ENCODE peak calls at places on chromosomes 7 and 10, in ten cellular contexts. J is CD8-positive, alpha-beta T cell; C is vagina; X is left ventricle myocardium inferior; Z is gastrocnemius medialis; U is fibroblast of pulmonary artery; P is upper lobe of left lung; Y is epithelial cell of esophagus; I is mesendoderm; F is dorsolateral prefrontal cortex. W is an unnamed sample.
A peak's percentile ranks its signal among the peaks of the same experiment; 100 is the strongest.

GRCh38 chr10:77889277-77889903 is 37.2 kb downstream of the DLG5 start:
- DNase-seq in J (no peak), Z (peak; percentile 71), P (no peak), F (peak; percentile 60), Y (peak; percentile 61), U (no peak), I (peak; percentile 95), X (no peak), C (no peak), W (no peak)

GRCh38 chr10:129960493-129961273 is 3.4 kb downstream of the EBF3 start:
- DNase-seq in F (no peak), U (no peak), J (no peak), P (no peak), X (no peak), Z (no peak), Y (no peak), I (no peak), C (no peak), W (no peak)

GRCh38 chr7:151987748-151988529 is 31.7 kb downstream of the GALNTL5 start:
- DNase-seq in X (peak; percentile 35), J (no peak), I (peak; percentile 85), Z (no peak), U (peak; percentile 61), C (no peak), P (no peak), F (peak; percentile 59), Y (peak; percentile 18), W (no peak)

GRCh38 chr10:86267286-86268195 is 99.1 kb downstream of the GRID1 start:
- DNase-seq in Y (no peak), F (peak; percentile 37), Z (no peak), I (peak; percentile 36), U (no peak), P (peak; percentile 26), X (no peak), C (no peak), J (no peak), W (peak; percentile 42)

GRCh38 chr7:69395072-69395714 is 203.1 kb upstream of the AUTS2 start:
- DNase-seq in Z (no peak), C (no peak), I (peak; percentile 88), Y (no peak), J (no peak), F (no peak), X (no peak), U (peak; percentile 43), P (no peak), W (no peak)

GRCh38 chr10:60963441-60964256 is 19.7 kb upstream of the RHOBTB1 start:
- DNase-seq in Y (peak; percentile 70), C (no peak), P (no peak), F (no peak), Z (no peak), I (peak; percentile 39), J (no peak), U (peak; percentile 82), X (no peak), W (peak; percentile 83)

GRCh38 chr10:86258940-86259339 is 107.7 kb downstream of the GRID1 start:
- DNase-seq in P (no peak), Y (no peak), J (no peak), I (no peak), F (peak; percentile 33), U (no peak), X (no peak), Z (no peak), C (peak; percentile 25), W (no peak)

GRCh38 chr7:5635461-5636445 is 145.7 kb downstream of the RNF216 start:
- DNase-seq in J (no peak), P (no peak), U (no peak), I (no peak), Z (no peak), X (no peak), C (no peak), Y (no peak), F (no peak), W (no peak)

GRCh38 chr7:116524221-116524608 is 621 bp upstream of the CAV1 start:
- DNase-seq in U (no peak), P (no peak), J (no peak), C (no peak), F (no peak), I (no peak), Y (no peak), X (no peak), Z (no peak), W (no peak)

GRCh38 chr10:6603142-6604125 is 23.4 kb upstream of the PRKCQ start:
- DNase-seq in Z (no peak), J (no peak), I (no peak), U (no peak), P (no peak), C (no peak), F (no peak), Y (no peak), X (no peak), W (no peak)

GRCh38 chr7:92244803-92245486 is 769 bp downstream of the KRIT1 start:
- DNase-seq in X (no peak), I (no peak), J (no peak), P (no peak), Y (no peak), Z (no peak), U (no peak), F (no peak), C (no peak), W (no peak)

GRCh38 chr7:31096882-31097258 is 44.8 kb downstream of the ADCYAP1R1 start:
- DNase-seq in C (peak; percentile 76), X (no peak), Z (no peak), P (no peak), I (no peak), U (no peak), Y (no peak), J (no peak), F (no peak), W (no peak)
- H3K4me3 ChIP-seq in C (no peak overlapping the region), X (no peak overlapping the region), Z (no peak overlapping the region), P (no peak overlapping the region), I (no peak overlapping the region), U (no peak overlapping the region), Y (no peak overlapping the region), J (no peak overlapping the region), F (no peak overlapping the region), W (no peak overlapping the region)

DNA sequence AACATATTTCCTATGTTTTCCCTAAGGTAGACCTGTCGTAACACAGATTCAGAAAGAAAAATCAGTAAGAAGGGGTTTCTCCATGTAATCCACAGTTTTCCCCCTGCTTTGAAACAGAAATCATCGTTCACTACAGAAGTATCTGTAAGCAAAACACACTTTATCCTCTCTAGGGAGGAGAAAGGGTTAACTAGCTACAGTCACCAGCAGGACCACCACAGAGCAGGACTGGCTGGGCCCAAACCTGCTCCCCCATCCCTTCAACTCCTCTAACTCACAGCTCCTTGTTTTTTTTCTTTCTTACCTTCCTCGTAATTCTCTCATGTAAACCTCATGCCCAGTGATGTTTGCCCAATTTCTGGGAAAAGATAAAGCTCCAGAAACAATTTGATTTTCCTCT is 167.7 kb downstream of the RAPGEF5 start:
- DNase-seq in X (no peak), F (no peak), J (no peak), I (peak; percentile 38), Z (no peak), U (no peak), C (no peak), P (no peak), Y (no peak), W (no peak)
- H3K4me3 ChIP-seq in X (no peak overlapping the region), F (peak overlapping the region; percentile 63), J (no peak overlapping the region), I (no peak overlapping the region), Z (no peak overlapping the region), U (no peak overlapping the region), C (no peak overlapping the region), P (no peak overlapping the region), Y (no peak overlapping the region), W (no peak overlapping the region)

GRCh38 chr7:18086165-18087030 is 58.8 kb upstream of the PRPS1L1 start:
- DNase-seq in C (no peak), U (peak; percentile 13), F (peak; percentile 42), X (peak; percentile 43), Z (no peak), P (peak; percentile 87), I (peak; percentile 34), J (no peak), Y (peak; percentile 13), W (peak; percentile 49)

GRCh38 chr7:18081617-18082016 is 54.0 kb upstream of the PRPS1L1 start:
- DNase-seq in I (no peak), X (no peak), J (no peak), F (no peak), U (no peak), P (no peak), C (no peak), Z (no peak), Y (no peak), W (no peak)

GRCh38 chr7:18087687-18088078 is 60.0 kb upstream of the PRPS1L1 start:
- DNase-seq in J (no peak), X (no peak), I (peak; percentile 61), P (peak; percentile 15), Y (no peak), Z (no peak), U (no peak), C (no peak), F (peak; percentile 50), W (no peak)

GRCh38 chr7:18082169-18082568 is 54.5 kb upstream of the PRPS1L1 start:
- DNase-seq in X (no peak), Y (no peak), F (no peak), C (no peak), Z (no peak), P (no peak), J (no peak), U (no peak), I (no peak), W (no peak)

GRCh38 chr7:18087031-18087686 is 59.5 kb upstream of the PRPS1L1 start:
- DNase-seq in C (no peak), I (peak; percentile 42), U (peak; percentile 15), Z (no peak), P (peak; percentile 77), Y (peak; percentile 12), J (no peak), X (peak; percentile 15), F (peak; percentile 39), W (no peak)
- H3K4me3 ChIP-seq in C (peak overlapping the region; percentile 58), I (no peak overlapping the region), U (peak overlapping the region; percentile 64), Z (peak overlapping the region; percentile 58), P (peak overlapping the region; percentile 77), Y (peak overlapping the region; percentile 44), J (no peak overlapping the region), X (peak overlapping the region; percentile 85), F (peak overlapping the region; percentile 82), W (peak overlapping the region; percentile 64)

GRCh38 chr7:74256446-74257408 is 2.5 kb upstream of the RFC2 start:
- DNase-seq in I (no peak), X (no peak), U (peak; percentile 82), Z (no peak), J (no peak), P (no peak), C (no peak), F (no peak), Y (no peak), W (peak; percentile 30)

GRCh38 chr7:74253331-74253730 is 868 bp downstream of the RFC2 start:
- DNase-seq in Z (no peak), P (no peak), F (no peak), I (no peak), X (no peak), C (no peak), J (no peak), Y (no peak), U (no peak), W (no peak)

GRCh38 chr7:74253975-74254857 is at the start of gene RFC2:
- DNase-seq in F (peak; percentile 98), P (peak; percentile 100), Y (peak; percentile 96), Z (peak; percentile 91), X (peak; percentile 97), C (peak; percentile 96), U (peak; percentile 97), I (peak; percentile 97), J (peak; percentile 95), W (peak; percentile 97)

GRCh38 chr7:74254858-74255379 is 720 bp upstream of the RFC2 start:
- DNase-seq in J (no peak), P (no peak), U (no peak), F (no peak), X (no peak), Z (no peak), Y (no peak), I (no peak), C (no peak), W (no peak)

GRCh38 chr7:74252893-74253292 is 1.3 kb downstream of the RFC2 start:
- DNase-seq in U (no peak), Y (no peak), C (no peak), J (no peak), Z (no peak), X (no peak), P (no peak), I (no peak), F (no peak), W (no peak)
- H3K4me3 ChIP-seq in U (no peak overlapping the region), Y (no peak overlapping the region), C (no peak overlapping the region), J (no peak overlapping the region), Z (no peak overlapping the region), X (no peak overlapping the region), P (peak overlapping the region; percentile 91), I (no peak overlapping the region), F (no peak overlapping the region), W (no peak overlapping the region)